ENCODE peak calls at places on chromosomes 12 and 14, in ten cellular contexts. O, Y, E, N, R, Q, M, S, J and A are unnamed samples.

GRCh38 chr14:69501362-69501964 is 16.9 kb downstream of the PLEKHD1 start:
- DNase-seq in O (peak), Y (no peak), E (peak), N (peak), R (no peak), Q (no peak), M (no peak), S (peak), J (no peak), A (peak)

GRCh38 chr12:98352835-98353234 is 162.6 kb upstream of the TMPO start:
- DNase-seq in O (peak), Y (no peak), E (no peak), N (no peak), R (no peak), Q (no peak), M (no peak), S (peak), J (peak), A (no peak)

GRCh38 chr14:57254884-57255283 is 13.8 kb downstream of the EXOC5 start:
- DNase-seq in O (no peak), Y (no peak), E (no peak), N (no peak), R (no peak), Q (no peak), M (no peak), S (no peak), J (no peak), A (no peak)

GRCh38 chr14:67510121-67510520 is 21.6 kb upstream of the TMEM229B start:
- DNase-seq in O (no peak), Y (no peak), E (no peak), N (no peak), R (no peak), Q (peak), M (no peak), S (peak), J (no peak), A (no peak)

GRCh38 chr12:31120392-31121008 is 46.8 kb downstream of the DDX11 start:
- DNase-seq in O (no peak), Y (no peak), E (no peak), N (no peak), R (no peak), Q (no peak), M (no peak), S (no peak), J (no peak), A (no peak)

GRCh38 chr12:88559772-88560171 is 20.5 kb downstream of the KITLG start:
- DNase-seq in O (no peak), Y (no peak), E (no peak), N (no peak), R (no peak), Q (no peak), M (no peak), S (peak), J (no peak), A (no peak)

GRCh38 chr12:13365782-13366366 is 169.3 kb downstream of the EMP1 start:
- DNase-seq in O (no peak), Y (no peak), E (peak), N (no peak), R (no peak), Q (no peak), M (no peak), S (no peak), J (no peak), A (no peak)

GRCh38 chr14:63901434-63902085 is 48.8 kb downstream of the SYNE2 start:
- DNase-seq in O (no peak), Y (no peak), E (no peak), N (no peak), R (no peak), Q (peak), M (no peak), S (peak), J (no peak), A (peak)

GRCh38 chr14:104282332-104283196 is 144.2 kb downstream of the KIF26A start:
- DNase-seq in O (no peak), Y (no peak), E (peak), N (no peak), R (no peak), Q (no peak), M (no peak), S (no peak), J (no peak), A (no peak)

GRCh38 chr14:73680821-73681220 is 33.4 kb downstream of the PNMA1 start:
- DNase-seq in O (no peak), Y (no peak), E (no peak), N (no peak), R (no peak), Q (no peak), M (no peak), S (no peak), J (no peak), A (no peak)

GRCh38 chr12:124586756-124587155 is 19.3 kb upstream of the NCOR2 start:
- DNase-seq in O (no peak), Y (no peak), E (no peak), N (no peak), R (no peak), Q (no peak), M (no peak), S (no peak), J (no peak), A (no peak)

GRCh38 chr14:55712505-55712904 is 132.5 kb downstream of the KTN1 start:
- DNase-seq in O (no peak), Y (no peak), E (no peak), N (peak), R (no peak), Q (no peak), M (no peak), S (no peak), J (no peak), A (no peak)

GRCh38 chr12:23707270-23707669 is 242.2 kb downstream of the SOX5 start:
- DNase-seq in O (no peak), Y (no peak), E (no peak), N (no peak), R (no peak), Q (no peak), M (no peak), S (no peak), J (no peak), A (no peak)

GRCh38 chr12:28583771-28584261 is 393.6 kb downstream of the CCDC91 start:
- DNase-seq in O (peak), Y (no peak), E (no peak), N (no peak), R (no peak), Q (peak), M (no peak), S (peak), J (peak), A (peak)

GRCh38 chr14:68691031-68691864 is 101.6 kb downstream of the ZFP36L1 start:
- DNase-seq in O (no peak), Y (no peak), E (peak), N (peak), R (no peak), Q (no peak), M (no peak), S (no peak), J (no peak), A (no peak)

GRCh38 chr14:52801014-52801708 is 9.8 kb upstream of the GNPNAT1 start:
- DNase-seq in O (peak), Y (peak), E (no peak), N (no peak), R (no peak), Q (peak), M (no peak), S (peak), J (no peak), A (peak)